ENCODE peak calls at places on chromosomes 13 and 19, in seven cellular contexts. X, R, D, V, P, Z and A are unnamed samples.

GRCh38 chr13:98706446-98707110 is 45.9 kb downstream of the SLC15A1 start:
- DNase-seq in P (peak), Z (no peak), X (no peak), V (no peak), R (no peak), D (no peak), A (no peak)

GRCh38 chr19:41734585-41734984 is 20.7 kb upstream of the CEACAM6 start:
- DNase-seq in X (no peak), P (no peak), V (no peak), R (no peak), Z (no peak), D (no peak), A (no peak)

GRCh38 chr19:43430142-43430710 is 15.5 kb downstream of the TEX101 start:
- DNase-seq in X (peak), V (no peak), P (no peak), R (peak), D (no peak), Z (no peak), A (no peak)

GRCh38 chr13:73984201-73984600 is 150.0 kb downstream of the KLF12 start:
- DNase-seq in D (no peak), X (no peak), P (no peak), R (no peak), Z (no peak), V (no peak), A (no peak)

GRCh38 chr13:113581871-113582270 is 2.7 kb upstream of the TFDP1 start:
- DNase-seq in Z (no peak), V (no peak), R (no peak), P (no peak), X (no peak), D (no peak), A (no peak)

GRCh38 chr19:40718774-40719391 is 2.0 kb downstream of the ITPKC start:
- DNase-seq in D (peak), X (no peak), P (peak), Z (no peak), V (no peak), R (no peak), A (no peak)

GRCh38 chr19:41934849-41935374 is 6.7 kb upstream of the ERFL start:
- DNase-seq in X (peak), R (peak), D (peak), P (peak), Z (peak), V (peak), A (peak)

GRCh38 chr19:3034845-3035541 is 5.9 kb upstream of the TLE2 start:
- DNase-seq in D (no peak), P (peak), R (peak), X (no peak), Z (peak), V (no peak), A (no peak)

GRCh38 chr13:59843040-59843439 is 320.7 kb downstream of the DIAPH3 start:
- DNase-seq in Z (no peak), R (no peak), D (no peak), X (no peak), P (peak), V (no peak), A (no peak)

GRCh38 chr13:46901721-46902120 is 4.9 kb upstream of the HTR2A start:
- DNase-seq in V (no peak), R (no peak), X (no peak), D (no peak), Z (no peak), P (peak), A (no peak)

GRCh38 chr19:6260912-6261636 is 18.7 kb downstream of the MLLT1 start:
- DNase-seq in V (no peak), R (no peak), Z (no peak), P (peak), D (no peak), X (peak), A (no peak)

GRCh38 chr19:1106841-1107654 is 3.3 kb downstream of the GPX4 start:
- DNase-seq in P (peak), D (no peak), Z (no peak), V (no peak), X (no peak), R (no peak), A (no peak)

GRCh38 chr13:113880651-113881611 is 17.1 kb upstream of the GAS6 start:
- DNase-seq in D (no peak), V (no peak), P (peak), X (no peak), Z (no peak), R (no peak), A (no peak)

GRCh38 chr13:30148171-30148754 is 159.1 kb downstream of the KATNAL1 start:
- DNase-seq in P (no peak), D (no peak), R (peak), V (no peak), Z (no peak), X (peak), A (no peak)

GRCh38 chr19:41302624-41303351 is 7.2 kb upstream of the CCDC97 start:
- DNase-seq in Z (peak), X (peak), R (peak), P (no peak), V (no peak), D (no peak), A (no peak)

GRCh38 chr19:1622007-1622406 is 16.7 kb upstream of the UQCR11 start:
- DNase-seq in V (no peak), R (no peak), D (no peak), P (no peak), Z (no peak), X (no peak), A (no peak)

GRCh38 chr19:2166741-2167738 is 3.3 kb downstream of the DOT1L start:
- DNase-seq in R (no peak), X (no peak), P (peak), D (no peak), V (peak), Z (no peak), A (peak)

GRCh38 chr13:109737606-109738005 is 48.8 kb downstream of the IRS2 start:
- DNase-seq in V (no peak), X (no peak), R (no peak), Z (no peak), D (no peak), P (peak), A (no peak)

GRCh38 chr19:18995804-18996241 is 37.5 kb downstream of the SUGP2 start:
- DNase-seq in P (peak), R (no peak), V (peak), X (no peak), Z (no peak), D (peak), A (peak)

GRCh38 chr19:10620786-10621185 is 4.6 kb upstream of the SLC44A2 start:
- DNase-seq in R (no peak), V (no peak), P (peak), Z (no peak), X (no peak), D (no peak), A (no peak)

GRCh38 chr13:108728370-108728769 is 99.0 kb downstream of the MYO16 start:
- DNase-seq in P (no peak), V (no peak), D (no peak), Z (no peak), X (no peak), R (no peak), A (no peak)

GRCh38 chr13:29993716-29994488 is 143.5 kb upstream of the UBL3 start:
- DNase-seq in P (peak), D (no peak), V (peak), X (no peak), Z (no peak), R (no peak), A (no peak)

GRCh38 chr13:45718992-45719391 is 16.9 kb downstream of the CBY2 start:
- DNase-seq in V (no peak), P (peak), X (no peak), R (no peak), Z (no peak), D (no peak), A (no peak)

GRCh38 chr19:1042689-1043511 is 3.0 kb downstream of the ABCA7 start:
- DNase-seq in R (no peak), V (no peak), X (no peak), P (no peak), D (peak), Z (no peak), A (no peak)